ENCODE peak calls at places on chromosomes 3 and 15, in six cellular contexts. M, O, C, T, H and I are unnamed samples. For H3K4me1, the result is how much of the 10 kb centered on the place peaks cover.

GRCh38 chr3:124602986-124603627 is 127.1 kb upstream of the UMPS start:
- DNase-seq in M (no peak), O (no peak), C (no peak), T (no peak), H (no peak), I (no peak)

GRCh38 chr15:30991301-30992072 is at the start of gene MTMR10:
- DNase-seq in M (no peak), O (peak), C (peak), T (peak), H (no peak), I (peak)

GRCh38 chr3:115341208-115341607 is 194.1 kb upstream of the ZBTB20 start:
- DNase-seq in M (peak), O (peak), C (no peak), T (peak), H (no peak), I (no peak)

GRCh38 chr15:87902772-87903388 is 353.7 kb downstream of the NTRK3 start:
- DNase-seq in M (no peak), O (no peak), C (no peak), T (no peak), H (no peak), I (no peak)

GRCh38 chr3:3316523-3316922 is 137.0 kb upstream of the CRBN start:
- DNase-seq in M (no peak), O (no peak), C (no peak), T (no peak), H (no peak), I (no peak)

GRCh38 chr3:128278761-128279593 is 125.7 kb downstream of the EEFSEC start:
- DNase-seq in M (no peak), O (peak), C (peak), T (no peak), H (no peak), I (peak)

GRCh38 chr3:183492849-183493179 is 62.7 kb downstream of the KLHL6 start:
- DNase-seq in M (no peak), O (no peak), C (no peak), T (peak), H (no peak), I (no peak)

GRCh38 chr3:124267406-124267805 is 275.5 kb upstream of the ROPN1 start:
- DNase-seq in M (no peak), O (no peak), C (no peak), T (no peak), H (no peak), I (no peak)

GRCh38 chr3:126998728-126999127 is 15.8 kb downstream of the PLXNA1 start:
- DNase-seq in M (no peak), O (no peak), C (no peak), T (no peak), H (no peak), I (no peak)

GRCh38 chr3:152270145-152270870 is 1.6 kb downstream of the MBNL1 start:
- DNase-seq in M (no peak), O (no peak), C (peak), T (peak), H (no peak), I (no peak)

GRCh38 chr3:182644800-182645433 is 148.4 kb upstream of the ATP11B start:
- DNase-seq in M (no peak), O (no peak), C (no peak), T (peak), H (no peak), I (no peak)

GRCh38 chr15:88331291-88331690 is 74.8 kb upstream of the NTRK3 start:
- DNase-seq in M (no peak), O (peak), C (peak), T (no peak), H (peak), I (no peak)

GRCh38 chr15:90930861-90931629 is 1.3 kb downstream of the HDDC3 start:
- DNase-seq in M (no peak), O (no peak), C (no peak), T (no peak), H (no peak), I (no peak)

GRCh38 chr3:107985496-107985895 is 105.3 kb downstream of the CD47 start:
- DNase-seq in M (no peak), O (no peak), C (no peak), T (peak), H (no peak), I (peak)

GRCh38 chr3:15467227-15468181 is 40.1 kb downstream of the EAF1 start:
- DNase-seq in M (no peak), O (no peak), C (no peak), T (no peak), H (no peak), I (no peak)

GRCh38 chr15:76058714-76059319 is 968 bp upstream of the TMEM266 start:
- DNase-seq in M (no peak), O (peak), C (peak), T (peak), H (no peak), I (no peak)

GRCh38 chr15:72813345-72814004 is 29.9 kb upstream of the ADPGK start:
- DNase-seq in M (no peak), O (no peak), C (no peak), T (no peak), H (no peak), I (no peak)

GRCh38 chr3:151918253-151919029 is 45.0 kb downstream of the SUCNR1 start:
- DNase-seq in M (no peak), O (peak), C (peak), T (peak), H (peak), I (no peak)

GRCh38 chr3:190382082-190382481 is 5.9 kb upstream of the CLDN16 start:
- DNase-seq in M (peak), O (peak), C (no peak), T (peak), H (no peak), I (no peak)

GRCh38 chr3:144160627-144161026 is 189.0 kb downstream of the DIPK2A start:
- DNase-seq in M (no peak), O (no peak), C (no peak), T (no peak), H (no peak), I (no peak)

GRCh38 chr15:51121118-51121517 is 26.4 kb upstream of the TNFAIP8L3 start:
- DNase-seq in M (peak), O (peak), C (peak), T (peak), H (peak), I (no peak)

GRCh38 chr15:101807345-101807945 is 4.1 kb downstream of the OR4F6 start:
- DNase-seq in M (no peak), O (peak), C (no peak), T (peak), H (no peak), I (no peak)

GRCh38 chr3:64674591-64675076 is 13.2 kb downstream of the ADAMTS9 start:
- DNase-seq in M (no peak), O (no peak), C (no peak), T (no peak), H (no peak), I (no peak)

DNA sequence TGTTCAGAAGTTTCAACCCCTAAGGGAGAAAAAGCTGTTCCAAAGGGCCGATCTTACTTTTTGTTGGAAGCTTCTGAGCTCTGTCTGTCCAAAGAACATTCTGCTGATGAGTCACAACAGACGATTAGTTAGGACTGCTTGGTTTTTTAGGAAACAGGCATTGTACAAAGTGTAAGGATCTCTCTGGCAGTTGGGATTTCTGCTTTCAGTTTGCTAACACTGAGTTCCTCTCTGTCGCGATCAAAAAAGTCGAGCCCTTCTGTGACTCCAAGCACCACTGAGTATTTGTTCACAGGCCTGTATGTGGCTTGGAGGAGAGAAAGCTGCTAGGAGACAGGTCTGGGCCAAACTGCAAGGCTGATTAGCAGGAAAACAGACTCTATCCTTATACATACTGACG is 91.8 kb upstream of the PFN2 start:
- DNase-seq in M (no peak), O (peak), C (peak), T (peak), H (no peak), I (no peak)
- H3K27ac ChIP-seq in M (peak), O (peak), C (peak), T (no peak), H (peak), I (no peak)

DNA sequence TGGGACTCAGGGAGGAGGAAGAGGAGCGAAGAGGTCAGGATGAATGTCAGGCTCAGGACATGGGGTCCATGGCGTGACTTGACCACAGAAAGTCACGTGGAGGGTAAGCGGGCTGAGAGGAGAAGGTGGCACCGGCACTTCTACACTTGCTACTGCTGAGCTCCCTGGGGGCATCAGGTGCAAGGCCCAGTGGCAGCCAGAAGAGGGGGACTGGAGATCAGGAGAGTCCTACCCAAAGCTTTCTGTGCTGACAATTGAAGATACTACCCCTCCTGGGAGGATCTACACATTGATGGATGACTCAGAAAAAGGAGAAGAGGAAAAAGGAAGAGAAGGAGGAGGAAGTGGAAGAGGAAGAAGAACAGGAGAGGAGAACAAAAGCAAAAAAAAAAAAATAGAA is 41.3 kb downstream of the MYO5C start:
- DNase-seq in M (no peak), O (no peak), C (no peak), T (no peak), H (no peak), I (no peak)
- TF ChIP-seq CTCF in M (peak), O (no peak), C (peak), T (peak), H (no peak), I (no peak)

DNA sequence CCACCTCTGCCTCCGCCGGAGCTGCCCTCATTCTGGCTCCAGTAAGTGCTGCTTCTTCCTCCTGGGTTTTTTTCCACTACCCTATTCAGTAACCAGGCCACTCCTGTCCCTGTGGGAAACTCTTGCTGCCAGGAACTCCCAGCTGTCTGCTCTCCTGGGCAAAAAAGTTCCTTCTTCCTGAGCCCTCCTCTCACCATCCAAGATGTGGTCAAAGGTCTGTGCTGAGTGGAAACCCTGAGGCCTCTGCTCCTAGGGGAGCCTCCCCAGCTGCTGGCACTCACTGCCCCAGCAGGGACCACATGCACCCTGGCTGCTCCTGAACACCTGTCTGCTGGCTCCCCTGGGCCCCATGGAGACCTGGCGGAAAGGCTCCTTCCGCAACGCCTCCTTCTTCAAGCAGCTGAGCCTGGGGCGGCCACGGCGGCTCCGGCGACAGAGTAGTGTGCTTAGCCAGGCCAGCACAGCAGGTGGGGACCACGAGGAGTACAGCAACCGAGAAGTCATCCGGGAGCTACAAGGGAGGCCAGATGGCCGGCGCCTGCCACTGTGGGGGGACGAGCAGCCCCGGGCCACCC is 454 bp downstream of the C15orf62 start:
- DNase-seq in M (no peak), O (no peak), C (no peak), T (no peak), H (no peak), I (no peak)
- H3K4me1 ChIP-seq in M (half or more), O (under half), C (under half), T (under half), H (under half), I (under half)

GRCh38 chr3:52444860-52445793 is at the start of gene SEMA3G:
- DNase-seq in M (no peak), O (peak), C (peak), T (no peak), H (no peak), I (peak)
- H3K27ac ChIP-seq in M (no peak), O (no peak), C (no peak), T (no peak), H (no peak), I (no peak)